ENCODE peak calls at places on chromosome 21, in six cellular contexts. One of them, this sample, is unnamed.

GRCh38 chr21:16532841-16533240 is 803.1 kb downstream of the USP25 start:
- DNase-seq in astrocyte of the cerebellum: no peak
- DNase-seq in epithelial cell of proximal tubule: no peak
- DNase-seq in BJ: no peak
- DNase-seq in colonic mucosa: no peak
- DNase-seq in neural progenitor cell: no peak
- DNase-seq in this sample: no peak

GRCh38 chr21:40173833-40174232 is 306.6 kb downstream of the PCP4 start:
- DNase-seq in astrocyte of the cerebellum: no peak
- DNase-seq in BJ: no peak
- DNase-seq in colonic mucosa: no peak
- DNase-seq in neural progenitor cell: peak
- DNase-seq in epithelial cell of proximal tubule: no peak
- DNase-seq in this sample: no peak

GRCh38 chr21:39660191-39660590 is 47.5 kb downstream of the B3GALT5 start:
- DNase-seq in colonic mucosa: peak
- DNase-seq in neural progenitor cell: no peak
- DNase-seq in astrocyte of the cerebellum: peak
- DNase-seq in BJ: no peak
- DNase-seq in epithelial cell of proximal tubule: no peak
- DNase-seq in this sample: peak

GRCh38 chr21:14543983-14544382 is 2.1 kb downstream of the SAMSN1 start:
- DNase-seq in epithelial cell of proximal tubule: no peak
- DNase-seq in neural progenitor cell: no peak
- DNase-seq in colonic mucosa: no peak
- DNase-seq in BJ: no peak
- DNase-seq in astrocyte of the cerebellum: no peak
- DNase-seq in this sample: no peak

GRCh38 chr21:38839683-38840286 is 34.1 kb downstream of the ETS2 start:
- DNase-seq in neural progenitor cell: no peak
- DNase-seq in epithelial cell of proximal tubule: no peak
- DNase-seq in colonic mucosa: peak
- DNase-seq in BJ: peak
- DNase-seq in astrocyte of the cerebellum: peak
- DNase-seq in this sample: peak

GRCh38 chr21:32578107-32578691 is 7.1 kb downstream of the TCP10L start:
- DNase-seq in epithelial cell of proximal tubule: no peak
- DNase-seq in colonic mucosa: peak
- DNase-seq in neural progenitor cell: peak
- DNase-seq in astrocyte of the cerebellum: no peak
- DNase-seq in BJ: no peak
- DNase-seq in this sample: no peak

GRCh38 chr21:16742116-16742515 is 770.7 kb upstream of the CXADR start:
- DNase-seq in colonic mucosa: peak
- DNase-seq in neural progenitor cell: no peak
- DNase-seq in BJ: no peak
- DNase-seq in astrocyte of the cerebellum: peak
- DNase-seq in epithelial cell of proximal tubule: no peak
- DNase-seq in this sample: no peak

GRCh38 chr21:14452031-14452778 is 69.3 kb upstream of the HSPA13 start:
- DNase-seq in astrocyte of the cerebellum: no peak
- DNase-seq in colonic mucosa: no peak
- DNase-seq in BJ: no peak
- DNase-seq in epithelial cell of proximal tubule: no peak
- DNase-seq in neural progenitor cell: no peak
- DNase-seq in this sample: no peak

GRCh38 chr21:42942244-42942643 is 16.8 kb upstream of the ERVH48-1 start:
- DNase-seq in colonic mucosa: no peak
- DNase-seq in BJ: no peak
- DNase-seq in epithelial cell of proximal tubule: no peak
- DNase-seq in neural progenitor cell: no peak
- DNase-seq in astrocyte of the cerebellum: no peak
- DNase-seq in this sample: no peak

GRCh38 chr21:42737969-42738590 is 84.7 kb downstream of the PDE9A start:
- DNase-seq in BJ: no peak
- DNase-seq in epithelial cell of proximal tubule: no peak
- DNase-seq in astrocyte of the cerebellum: no peak
- DNase-seq in neural progenitor cell: no peak
- DNase-seq in colonic mucosa: peak
- DNase-seq in this sample: no peak

GRCh38 chr21:43021191-43021590 is 46.8 kb downstream of the PKNOX1 start:
- DNase-seq in astrocyte of the cerebellum: no peak
- DNase-seq in epithelial cell of proximal tubule: no peak
- DNase-seq in neural progenitor cell: no peak
- DNase-seq in BJ: no peak
- DNase-seq in colonic mucosa: no peak
- DNase-seq in this sample: no peak

GRCh38 chr21:17612565-17613241 is at the start of gene BTG3:
- DNase-seq in epithelial cell of proximal tubule: no peak
- DNase-seq in colonic mucosa: peak
- DNase-seq in BJ: no peak
- DNase-seq in neural progenitor cell: peak
- DNase-seq in astrocyte of the cerebellum: peak
- DNase-seq in this sample: peak

GRCh38 chr21:23398726-23399125 is 2208.6 kb downstream of the MRPL39 start:
- DNase-seq in colonic mucosa: no peak
- DNase-seq in neural progenitor cell: no peak
- DNase-seq in astrocyte of the cerebellum: no peak
- DNase-seq in BJ: no peak
- DNase-seq in epithelial cell of proximal tubule: no peak
- DNase-seq in this sample: no peak

GRCh38 chr21:46318464-46318845 is 5.2 kb downstream of the C21orf58 start:
- DNase-seq in epithelial cell of proximal tubule: no peak
- DNase-seq in astrocyte of the cerebellum: no peak
- DNase-seq in colonic mucosa: no peak
- DNase-seq in BJ: no peak
- DNase-seq in neural progenitor cell: no peak
- DNase-seq in this sample: no peak

GRCh38 chr21:46317710-46318463 is 5.8 kb downstream of the C21orf58 start:
- DNase-seq in astrocyte of the cerebellum: no peak
- DNase-seq in neural progenitor cell: peak
- DNase-seq in epithelial cell of proximal tubule: no peak
- DNase-seq in BJ: no peak
- DNase-seq in colonic mucosa: peak
- DNase-seq in this sample: no peak

GRCh38 chr21:46322351-46323226 is 1.1 kb downstream of the C21orf58 start:
- DNase-seq in BJ: no peak
- DNase-seq in epithelial cell of proximal tubule: no peak
- DNase-seq in neural progenitor cell: peak
- DNase-seq in astrocyte of the cerebellum: no peak
- DNase-seq in colonic mucosa: peak
- DNase-seq in this sample: no peak

GRCh38 chr21:46319192-46319591 is 4.5 kb downstream of the C21orf58 start:
- DNase-seq in astrocyte of the cerebellum: no peak
- DNase-seq in neural progenitor cell: no peak
- DNase-seq in colonic mucosa: no peak
- DNase-seq in BJ: no peak
- DNase-seq in epithelial cell of proximal tubule: no peak
- DNase-seq in this sample: no peak

DNA sequence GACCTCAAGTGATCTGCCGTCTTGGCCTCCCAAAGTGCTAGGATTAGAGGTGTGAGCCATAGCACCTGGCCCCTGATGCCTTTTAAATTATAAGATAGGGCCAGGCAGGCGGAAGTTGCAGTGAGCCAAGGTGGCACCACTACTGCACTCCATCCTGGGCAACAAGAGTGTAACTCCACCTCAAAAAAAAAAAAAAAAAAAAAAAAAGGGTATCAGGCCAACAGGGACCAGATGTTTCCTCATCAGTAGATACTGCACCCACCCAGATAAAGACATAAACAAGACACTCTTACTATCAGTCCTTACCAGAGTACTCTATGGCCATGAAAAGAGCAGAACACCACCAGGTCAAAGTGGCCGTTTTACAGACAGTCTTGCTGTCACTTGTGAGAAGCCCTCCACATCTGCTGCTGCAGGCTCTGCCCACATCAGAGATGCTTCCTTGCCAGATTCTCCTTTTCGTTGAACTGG is 3.3 kb downstream of the C21orf58 start:
- DNase-seq in epithelial cell of proximal tubule: no peak
- DNase-seq in colonic mucosa: no peak
- DNase-seq in BJ: no peak
- DNase-seq in neural progenitor cell: no peak
- DNase-seq in astrocyte of the cerebellum: no peak
- DNase-seq in this sample: no peak
- H3K4me3 ChIP-seq in epithelial cell of proximal tubule: no peak
- H3K4me3 ChIP-seq in colonic mucosa: no peak
- H3K4me3 ChIP-seq in BJ: no peak
- H3K4me3 ChIP-seq in neural progenitor cell: peak
- H3K4me3 ChIP-seq in astrocyte of the cerebellum: no peak
- H3K4me3 ChIP-seq in this sample: no peak

GRCh38 chr21:36908260-36908908 is 58.1 kb downstream of the HLCS start:
- DNase-seq in epithelial cell of proximal tubule: no peak
- DNase-seq in neural progenitor cell: no peak
- DNase-seq in astrocyte of the cerebellum: no peak
- DNase-seq in colonic mucosa: no peak
- DNase-seq in BJ: no peak
- DNase-seq in this sample: no peak
- TF ChIP-seq CTCF in epithelial cell of proximal tubule: peak
- TF ChIP-seq CTCF in neural progenitor cell: no peak
- TF ChIP-seq CTCF in astrocyte of the cerebellum: no peak
- TF ChIP-seq CTCF in colonic mucosa: no peak
- TF ChIP-seq CTCF in BJ: peak
- TF ChIP-seq CTCF in this sample: no peak

DNA sequence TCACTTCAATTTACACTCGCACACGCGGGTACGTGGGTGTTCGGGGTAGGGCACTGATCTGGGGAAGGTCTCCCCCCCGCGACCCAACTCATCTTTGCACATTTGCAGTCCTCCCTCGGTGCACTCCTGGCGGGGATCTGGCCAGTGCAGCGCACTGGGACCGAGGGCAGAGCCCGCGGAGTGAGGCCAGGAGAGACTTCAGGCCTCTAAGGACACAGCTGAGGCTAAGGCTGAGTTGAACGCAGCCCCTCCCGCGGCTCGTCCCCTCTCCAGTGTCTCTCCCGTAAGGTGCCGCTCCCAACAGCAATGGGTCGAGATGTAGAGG is 939 bp upstream of the NCAM2 start:
- DNase-seq in neural progenitor cell: peak
- DNase-seq in colonic mucosa: no peak
- DNase-seq in BJ: no peak
- DNase-seq in astrocyte of the cerebellum: no peak
- DNase-seq in epithelial cell of proximal tubule: no peak
- DNase-seq in this sample: no peak
- H3K4me3 ChIP-seq in neural progenitor cell: peak
- H3K4me3 ChIP-seq in colonic mucosa: peak
- H3K4me3 ChIP-seq in BJ: no peak
- H3K4me3 ChIP-seq in astrocyte of the cerebellum: peak
- H3K4me3 ChIP-seq in epithelial cell of proximal tubule: no peak
- H3K4me3 ChIP-seq in this sample: no peak

GRCh38 chr21:45575304-45575992 is 33.2 kb upstream of the SLC19A1 start:
- DNase-seq in neural progenitor cell: no peak
- DNase-seq in epithelial cell of proximal tubule: no peak
- DNase-seq in astrocyte of the cerebellum: no peak
- DNase-seq in BJ: no peak
- DNase-seq in colonic mucosa: no peak
- DNase-seq in this sample: no peak
- TF ChIP-seq CTCF in neural progenitor cell: no peak
- TF ChIP-seq CTCF in epithelial cell of proximal tubule: no peak
- TF ChIP-seq CTCF in astrocyte of the cerebellum: no peak
- TF ChIP-seq CTCF in BJ: no peak
- TF ChIP-seq CTCF in colonic mucosa: no peak
- TF ChIP-seq CTCF in this sample: no peak

GRCh38 chr21:41565550-41565949 is 57.6 kb upstream of the TMPRSS2 start:
- DNase-seq in BJ: no peak
- DNase-seq in epithelial cell of proximal tubule: no peak
- DNase-seq in neural progenitor cell: no peak
- DNase-seq in colonic mucosa: no peak
- DNase-seq in astrocyte of the cerebellum: no peak
- DNase-seq in this sample: no peak
- H3K4me3 ChIP-seq in BJ: no peak
- H3K4me3 ChIP-seq in epithelial cell of proximal tubule: no peak
- H3K4me3 ChIP-seq in neural progenitor cell: no peak
- H3K4me3 ChIP-seq in colonic mucosa: no peak
- H3K4me3 ChIP-seq in astrocyte of the cerebellum: no peak
- H3K4me3 ChIP-seq in this sample: no peak